ENCODE peak calls at places on chromosomes 16 and 17, in seven cellular contexts. One of them, this sample, is unnamed.

GRCh38 chr16:68311316-68311620 is 449 bp downstream of the PRMT7 start:
- DNase-seq in activated CD8-positive, alpha-beta memory T cell treated with anti-CD3 and anti-CD28 coated beads, Interleukin-2, amount 50 U/mL, for 4 hours: no peak
- DNase-seq in T-helper 17 cell: no peak
- DNase-seq in IMR-90: peak
- DNase-seq in stimulated activated CD4-positive, alpha-beta T cell treated with anti-CD3 and anti-CD28 coated beads, Interleukin-1b, Interleukin-23, amount 100 ng/mL, for 1 hour: no peak
- DNase-seq in activated CD4-positive, alpha-beta memory T cell treated with anti-CD3 and anti-CD28 coated beads for 36 hours: peak
- DNase-seq in activated naive CD4-positive, alpha-beta T cell treated with anti-CD3 and anti-CD28 coated beads for 36 hours: no peak
- DNase-seq in this sample: no peak

GRCh38 chr16:71520550-71520949 is 5.7 kb upstream of the CHST4 start:
- DNase-seq in activated CD8-positive, alpha-beta memory T cell treated with anti-CD3 and anti-CD28 coated beads, Interleukin-2, amount 50 U/mL, for 4 hours: no peak
- DNase-seq in T-helper 17 cell: no peak
- DNase-seq in IMR-90: no peak
- DNase-seq in stimulated activated CD4-positive, alpha-beta T cell treated with anti-CD3 and anti-CD28 coated beads, Interleukin-1b, Interleukin-23, amount 100 ng/mL, for 1 hour: no peak
- DNase-seq in activated CD4-positive, alpha-beta memory T cell treated with anti-CD3 and anti-CD28 coated beads for 36 hours: no peak
- DNase-seq in activated naive CD4-positive, alpha-beta T cell treated with anti-CD3 and anti-CD28 coated beads for 36 hours: no peak
- DNase-seq in this sample: no peak

GRCh38 chr17:43351686-43352085 is 47.1 kb upstream of the ARL4D start:
- DNase-seq in activated CD8-positive, alpha-beta memory T cell treated with anti-CD3 and anti-CD28 coated beads, Interleukin-2, amount 50 U/mL, for 4 hours: no peak
- DNase-seq in T-helper 17 cell: no peak
- DNase-seq in IMR-90: no peak
- DNase-seq in stimulated activated CD4-positive, alpha-beta T cell treated with anti-CD3 and anti-CD28 coated beads, Interleukin-1b, Interleukin-23, amount 100 ng/mL, for 1 hour: no peak
- DNase-seq in activated CD4-positive, alpha-beta memory T cell treated with anti-CD3 and anti-CD28 coated beads for 36 hours: peak
- DNase-seq in activated naive CD4-positive, alpha-beta T cell treated with anti-CD3 and anti-CD28 coated beads for 36 hours: no peak
- DNase-seq in this sample: no peak

GRCh38 chr17:6497496-6498221 is 53.4 kb downstream of the PIMREG start:
- DNase-seq in activated CD8-positive, alpha-beta memory T cell treated with anti-CD3 and anti-CD28 coated beads, Interleukin-2, amount 50 U/mL, for 4 hours: no peak
- DNase-seq in T-helper 17 cell: no peak
- DNase-seq in IMR-90: no peak
- DNase-seq in stimulated activated CD4-positive, alpha-beta T cell treated with anti-CD3 and anti-CD28 coated beads, Interleukin-1b, Interleukin-23, amount 100 ng/mL, for 1 hour: no peak
- DNase-seq in activated CD4-positive, alpha-beta memory T cell treated with anti-CD3 and anti-CD28 coated beads for 36 hours: no peak
- DNase-seq in activated naive CD4-positive, alpha-beta T cell treated with anti-CD3 and anti-CD28 coated beads for 36 hours: no peak
- DNase-seq in this sample: no peak

GRCh38 chr17:45841098-45841497 is 3.6 kb upstream of the SPPL2C start:
- DNase-seq in activated CD8-positive, alpha-beta memory T cell treated with anti-CD3 and anti-CD28 coated beads, Interleukin-2, amount 50 U/mL, for 4 hours: no peak
- DNase-seq in T-helper 17 cell: no peak
- DNase-seq in IMR-90: no peak
- DNase-seq in stimulated activated CD4-positive, alpha-beta T cell treated with anti-CD3 and anti-CD28 coated beads, Interleukin-1b, Interleukin-23, amount 100 ng/mL, for 1 hour: no peak
- DNase-seq in activated CD4-positive, alpha-beta memory T cell treated with anti-CD3 and anti-CD28 coated beads for 36 hours: no peak
- DNase-seq in activated naive CD4-positive, alpha-beta T cell treated with anti-CD3 and anti-CD28 coated beads for 36 hours: no peak
- DNase-seq in this sample: no peak

GRCh38 chr17:79675413-79675725 is 55.4 kb upstream of the ENPP7 start:
- DNase-seq in activated CD8-positive, alpha-beta memory T cell treated with anti-CD3 and anti-CD28 coated beads, Interleukin-2, amount 50 U/mL, for 4 hours: no peak
- DNase-seq in T-helper 17 cell: no peak
- DNase-seq in IMR-90: no peak
- DNase-seq in stimulated activated CD4-positive, alpha-beta T cell treated with anti-CD3 and anti-CD28 coated beads, Interleukin-1b, Interleukin-23, amount 100 ng/mL, for 1 hour: no peak
- DNase-seq in activated CD4-positive, alpha-beta memory T cell treated with anti-CD3 and anti-CD28 coated beads for 36 hours: no peak
- DNase-seq in activated naive CD4-positive, alpha-beta T cell treated with anti-CD3 and anti-CD28 coated beads for 36 hours: no peak
- DNase-seq in this sample: no peak

GRCh38 chr16:966035-966434 is 4.7 kb downstream of the LMF1 start:
- DNase-seq in activated CD8-positive, alpha-beta memory T cell treated with anti-CD3 and anti-CD28 coated beads, Interleukin-2, amount 50 U/mL, for 4 hours: no peak
- DNase-seq in T-helper 17 cell: no peak
- DNase-seq in IMR-90: no peak
- DNase-seq in stimulated activated CD4-positive, alpha-beta T cell treated with anti-CD3 and anti-CD28 coated beads, Interleukin-1b, Interleukin-23, amount 100 ng/mL, for 1 hour: no peak
- DNase-seq in activated CD4-positive, alpha-beta memory T cell treated with anti-CD3 and anti-CD28 coated beads for 36 hours: no peak
- DNase-seq in activated naive CD4-positive, alpha-beta T cell treated with anti-CD3 and anti-CD28 coated beads for 36 hours: no peak
- DNase-seq in this sample: no peak

GRCh38 chr17:16444258-16444886 is 29.0 kb downstream of the TRPV2 start:
- DNase-seq in activated CD8-positive, alpha-beta memory T cell treated with anti-CD3 and anti-CD28 coated beads, Interleukin-2, amount 50 U/mL, for 4 hours: no peak
- DNase-seq in T-helper 17 cell: no peak
- DNase-seq in IMR-90: no peak
- DNase-seq in stimulated activated CD4-positive, alpha-beta T cell treated with anti-CD3 and anti-CD28 coated beads, Interleukin-1b, Interleukin-23, amount 100 ng/mL, for 1 hour: no peak
- DNase-seq in activated CD4-positive, alpha-beta memory T cell treated with anti-CD3 and anti-CD28 coated beads for 36 hours: no peak
- DNase-seq in activated naive CD4-positive, alpha-beta T cell treated with anti-CD3 and anti-CD28 coated beads for 36 hours: no peak
- DNase-seq in this sample: no peak

GRCh38 chr17:35046740-35047283 is 16.7 kb downstream of the RFFL start:
- DNase-seq in activated CD8-positive, alpha-beta memory T cell treated with anti-CD3 and anti-CD28 coated beads, Interleukin-2, amount 50 U/mL, for 4 hours: peak
- DNase-seq in T-helper 17 cell: no peak
- DNase-seq in IMR-90: peak
- DNase-seq in stimulated activated CD4-positive, alpha-beta T cell treated with anti-CD3 and anti-CD28 coated beads, Interleukin-1b, Interleukin-23, amount 100 ng/mL, for 1 hour: peak
- DNase-seq in activated CD4-positive, alpha-beta memory T cell treated with anti-CD3 and anti-CD28 coated beads for 36 hours: peak
- DNase-seq in activated naive CD4-positive, alpha-beta T cell treated with anti-CD3 and anti-CD28 coated beads for 36 hours: peak
- DNase-seq in this sample: no peak

GRCh38 chr17:48624544-48625501 is 1.3 kb downstream of the HOXB9 start:
- DNase-seq in activated CD8-positive, alpha-beta memory T cell treated with anti-CD3 and anti-CD28 coated beads, Interleukin-2, amount 50 U/mL, for 4 hours: no peak
- DNase-seq in T-helper 17 cell: no peak
- DNase-seq in IMR-90: no peak
- DNase-seq in stimulated activated CD4-positive, alpha-beta T cell treated with anti-CD3 and anti-CD28 coated beads, Interleukin-1b, Interleukin-23, amount 100 ng/mL, for 1 hour: no peak
- DNase-seq in activated CD4-positive, alpha-beta memory T cell treated with anti-CD3 and anti-CD28 coated beads for 36 hours: peak
- DNase-seq in activated naive CD4-positive, alpha-beta T cell treated with anti-CD3 and anti-CD28 coated beads for 36 hours: peak
- DNase-seq in this sample: no peak

GRCh38 chr17:77347544-77347943 is 206.8 kb downstream of the SEC14L1 start:
- DNase-seq in activated CD8-positive, alpha-beta memory T cell treated with anti-CD3 and anti-CD28 coated beads, Interleukin-2, amount 50 U/mL, for 4 hours: no peak
- DNase-seq in T-helper 17 cell: no peak
- DNase-seq in IMR-90: no peak
- DNase-seq in stimulated activated CD4-positive, alpha-beta T cell treated with anti-CD3 and anti-CD28 coated beads, Interleukin-1b, Interleukin-23, amount 100 ng/mL, for 1 hour: no peak
- DNase-seq in activated CD4-positive, alpha-beta memory T cell treated with anti-CD3 and anti-CD28 coated beads for 36 hours: no peak
- DNase-seq in activated naive CD4-positive, alpha-beta T cell treated with anti-CD3 and anti-CD28 coated beads for 36 hours: no peak
- DNase-seq in this sample: no peak

GRCh38 chr16:85608515-85608885 is 4.6 kb upstream of the GSE1 start:
- DNase-seq in activated CD8-positive, alpha-beta memory T cell treated with anti-CD3 and anti-CD28 coated beads, Interleukin-2, amount 50 U/mL, for 4 hours: no peak
- DNase-seq in T-helper 17 cell: no peak
- DNase-seq in IMR-90: no peak
- DNase-seq in stimulated activated CD4-positive, alpha-beta T cell treated with anti-CD3 and anti-CD28 coated beads, Interleukin-1b, Interleukin-23, amount 100 ng/mL, for 1 hour: no peak
- DNase-seq in activated CD4-positive, alpha-beta memory T cell treated with anti-CD3 and anti-CD28 coated beads for 36 hours: no peak
- DNase-seq in activated naive CD4-positive, alpha-beta T cell treated with anti-CD3 and anti-CD28 coated beads for 36 hours: no peak
- DNase-seq in this sample: no peak

GRCh38 chr17:53912117-53912516 is 89.4 kb downstream of the KIF2B start:
- DNase-seq in activated CD8-positive, alpha-beta memory T cell treated with anti-CD3 and anti-CD28 coated beads, Interleukin-2, amount 50 U/mL, for 4 hours: no peak
- DNase-seq in T-helper 17 cell: no peak
- DNase-seq in IMR-90: no peak
- DNase-seq in stimulated activated CD4-positive, alpha-beta T cell treated with anti-CD3 and anti-CD28 coated beads, Interleukin-1b, Interleukin-23, amount 100 ng/mL, for 1 hour: no peak
- DNase-seq in activated CD4-positive, alpha-beta memory T cell treated with anti-CD3 and anti-CD28 coated beads for 36 hours: no peak
- DNase-seq in activated naive CD4-positive, alpha-beta T cell treated with anti-CD3 and anti-CD28 coated beads for 36 hours: no peak
- DNase-seq in this sample: no peak

GRCh38 chr17:57286372-57287105 is 30.2 kb downstream of the MSI2 start:
- DNase-seq in activated CD8-positive, alpha-beta memory T cell treated with anti-CD3 and anti-CD28 coated beads, Interleukin-2, amount 50 U/mL, for 4 hours: no peak
- DNase-seq in T-helper 17 cell: no peak
- DNase-seq in IMR-90: no peak
- DNase-seq in stimulated activated CD4-positive, alpha-beta T cell treated with anti-CD3 and anti-CD28 coated beads, Interleukin-1b, Interleukin-23, amount 100 ng/mL, for 1 hour: no peak
- DNase-seq in activated CD4-positive, alpha-beta memory T cell treated with anti-CD3 and anti-CD28 coated beads for 36 hours: no peak
- DNase-seq in activated naive CD4-positive, alpha-beta T cell treated with anti-CD3 and anti-CD28 coated beads for 36 hours: no peak
- DNase-seq in this sample: no peak

GRCh38 chr16:69393898-69394849 is 8.4 kb upstream of the TERF2 start:
- DNase-seq in activated CD8-positive, alpha-beta memory T cell treated with anti-CD3 and anti-CD28 coated beads, Interleukin-2, amount 50 U/mL, for 4 hours: no peak
- DNase-seq in T-helper 17 cell: no peak
- DNase-seq in IMR-90: peak
- DNase-seq in stimulated activated CD4-positive, alpha-beta T cell treated with anti-CD3 and anti-CD28 coated beads, Interleukin-1b, Interleukin-23, amount 100 ng/mL, for 1 hour: no peak
- DNase-seq in activated CD4-positive, alpha-beta memory T cell treated with anti-CD3 and anti-CD28 coated beads for 36 hours: no peak
- DNase-seq in activated naive CD4-positive, alpha-beta T cell treated with anti-CD3 and anti-CD28 coated beads for 36 hours: no peak
- DNase-seq in this sample: no peak

GRCh38 chr16:81170824-81171223 is 67.7 kb upstream of the BCO1 start:
- DNase-seq in activated CD8-positive, alpha-beta memory T cell treated with anti-CD3 and anti-CD28 coated beads, Interleukin-2, amount 50 U/mL, for 4 hours: no peak
- DNase-seq in T-helper 17 cell: no peak
- DNase-seq in IMR-90: no peak
- DNase-seq in stimulated activated CD4-positive, alpha-beta T cell treated with anti-CD3 and anti-CD28 coated beads, Interleukin-1b, Interleukin-23, amount 100 ng/mL, for 1 hour: no peak
- DNase-seq in activated CD4-positive, alpha-beta memory T cell treated with anti-CD3 and anti-CD28 coated beads for 36 hours: peak
- DNase-seq in activated naive CD4-positive, alpha-beta T cell treated with anti-CD3 and anti-CD28 coated beads for 36 hours: no peak
- DNase-seq in this sample: no peak

GRCh38 chr17:67108411-67108810 is 64.1 kb downstream of the CACNG1 start:
- DNase-seq in activated CD8-positive, alpha-beta memory T cell treated with anti-CD3 and anti-CD28 coated beads, Interleukin-2, amount 50 U/mL, for 4 hours: no peak
- DNase-seq in T-helper 17 cell: no peak
- DNase-seq in IMR-90: no peak
- DNase-seq in stimulated activated CD4-positive, alpha-beta T cell treated with anti-CD3 and anti-CD28 coated beads, Interleukin-1b, Interleukin-23, amount 100 ng/mL, for 1 hour: no peak
- DNase-seq in activated CD4-positive, alpha-beta memory T cell treated with anti-CD3 and anti-CD28 coated beads for 36 hours: no peak
- DNase-seq in activated naive CD4-positive, alpha-beta T cell treated with anti-CD3 and anti-CD28 coated beads for 36 hours: no peak
- DNase-seq in this sample: no peak

GRCh38 chr17:49987681-49988441 is 7.2 kb downstream of the DLX3 start:
- DNase-seq in activated CD8-positive, alpha-beta memory T cell treated with anti-CD3 and anti-CD28 coated beads, Interleukin-2, amount 50 U/mL, for 4 hours: no peak
- DNase-seq in T-helper 17 cell: no peak
- DNase-seq in IMR-90: no peak
- DNase-seq in stimulated activated CD4-positive, alpha-beta T cell treated with anti-CD3 and anti-CD28 coated beads, Interleukin-1b, Interleukin-23, amount 100 ng/mL, for 1 hour: no peak
- DNase-seq in activated CD4-positive, alpha-beta memory T cell treated with anti-CD3 and anti-CD28 coated beads for 36 hours: no peak
- DNase-seq in activated naive CD4-positive, alpha-beta T cell treated with anti-CD3 and anti-CD28 coated beads for 36 hours: no peak
- DNase-seq in this sample: no peak

GRCh38 chr17:49495842-49496182 is 719 bp downstream of the NGFR start:
- DNase-seq in activated CD8-positive, alpha-beta memory T cell treated with anti-CD3 and anti-CD28 coated beads, Interleukin-2, amount 50 U/mL, for 4 hours: no peak
- DNase-seq in T-helper 17 cell: no peak
- DNase-seq in IMR-90: no peak
- DNase-seq in stimulated activated CD4-positive, alpha-beta T cell treated with anti-CD3 and anti-CD28 coated beads, Interleukin-1b, Interleukin-23, amount 100 ng/mL, for 1 hour: no peak
- DNase-seq in activated CD4-positive, alpha-beta memory T cell treated with anti-CD3 and anti-CD28 coated beads for 36 hours: peak
- DNase-seq in activated naive CD4-positive, alpha-beta T cell treated with anti-CD3 and anti-CD28 coated beads for 36 hours: no peak
- DNase-seq in this sample: no peak

GRCh38 chr17:58382885-58383248 is 30.9 kb upstream of the SUPT4H1 start:
- DNase-seq in activated CD8-positive, alpha-beta memory T cell treated with anti-CD3 and anti-CD28 coated beads, Interleukin-2, amount 50 U/mL, for 4 hours: no peak
- DNase-seq in T-helper 17 cell: no peak
- DNase-seq in IMR-90: no peak
- DNase-seq in stimulated activated CD4-positive, alpha-beta T cell treated with anti-CD3 and anti-CD28 coated beads, Interleukin-1b, Interleukin-23, amount 100 ng/mL, for 1 hour: no peak
- DNase-seq in activated CD4-positive, alpha-beta memory T cell treated with anti-CD3 and anti-CD28 coated beads for 36 hours: no peak
- DNase-seq in activated naive CD4-positive, alpha-beta T cell treated with anti-CD3 and anti-CD28 coated beads for 36 hours: no peak
- DNase-seq in this sample: no peak

This sample was measured in activated T-helper 1 cell treated with anti-CD3 and anti-CD28 coated beads, Interleukin-2, amount 50 U/mL, for 16 hours.